ENCODE peak calls at places on chromosome 9, in five cellular contexts. E, Z, G, S and Q are unnamed samples.

GRCh38 chr9:118829334-118829733 is 539.9 kb downstream of the BRINP1 start:
- DNase-seq in S (peak; percentile 66), Z (peak; percentile 18), G (no peak), E (peak; percentile 34), Q (no peak)

GRCh38 chr9:115680226-115680625 is 473.4 kb upstream of the PAPPA start:
- DNase-seq in Z (no peak), S (no peak), E (no peak), G (no peak), Q (no peak)

GRCh38 chr9:35635730-35636129 is 15.0 kb downstream of the SIT1 start:
- DNase-seq in G (no peak), Z (no peak), S (no peak), E (no peak), Q (no peak)

GRCh38 chr9:17120203-17120602 is 14.6 kb upstream of the CNTLN start:
- DNase-seq in G (no peak), E (no peak), S (no peak), Z (no peak), Q (no peak)

GRCh38 chr9:116390306-116391228 is 237.0 kb downstream of the PAPPA start:
- DNase-seq in E (no peak), S (no peak), Z (peak; percentile 31), G (no peak), Q (no peak)

GRCh38 chr9:91346644-91347043 is 15.1 kb downstream of the AUH start:
- DNase-seq in S (peak; percentile 7), Z (no peak), G (no peak), E (no peak), Q (peak; percentile 33)

GRCh38 chr9:79573697-79573976 is 1.9 kb downstream of the TLE4 start:
- DNase-seq in Z (peak; percentile 28), S (no peak), E (no peak), G (no peak), Q (peak; percentile 38)

GRCh38 chr9:113349434-113350337 is at the start of gene BSPRY:
- DNase-seq in S (peak; percentile 71), Z (peak; percentile 77), E (peak; percentile 66), G (peak; percentile 18), Q (peak; percentile 60)

GRCh38 chr9:16671591-16672137 is 198.8 kb downstream of the BNC2 start:
- DNase-seq in E (no peak), G (no peak), Z (no peak), S (no peak), Q (peak; percentile 90)

GRCh38 chr9:22645893-22646292 is 199.3 kb downstream of the DMRTA1 start:
- DNase-seq in Z (no peak), S (no peak), E (no peak), G (no peak), Q (peak; percentile 45)

GRCh38 chr9:131960805-131961495 is 118.7 kb downstream of the MED27 start:
- DNase-seq in S (no peak), G (no peak), E (peak; percentile 23), Z (no peak), Q (no peak)

GRCh38 chr9:6715755-6716643 is 41.8 kb upstream of the KDM4C start:
- DNase-seq in S (peak; percentile 89), E (no peak), G (peak; percentile 56), Z (peak; percentile 57), Q (peak; percentile 36)

GRCh38 chr9:110257097-110257955 is 1.0 kb upstream of the TXN start:
- DNase-seq in E (peak; percentile 50), S (peak; percentile 31), Z (peak; percentile 32), G (no peak), Q (no peak)

GRCh38 chr9:77977210-77977611 is 54.4 kb downstream of the GNAQ start:
- DNase-seq in E (peak; percentile 39), G (peak; percentile 21), Z (peak; percentile 32), S (peak; percentile 85), Q (no peak)

GRCh38 chr9:33289501-33289900 is 815 bp upstream of the NFX1 start:
- DNase-seq in E (peak; percentile 7), S (peak; percentile 13), G (no peak), Z (peak; percentile 34), Q (no peak)

GRCh38 chr9:102253099-102253498 is 514.7 kb upstream of the GRIN3A start:
- DNase-seq in Z (no peak), E (no peak), G (no peak), S (no peak), Q (no peak)

GRCh38 chr9:120894404-120895226 is 17.6 kb upstream of the PHF19 start:
- DNase-seq in G (no peak), S (peak; percentile 85), E (peak; percentile 63), Z (peak; percentile 69), Q (no peak)

GRCh38 chr9:127946728-127947127 is 9.1 kb upstream of the DPM2 start:
- DNase-seq in G (no peak), S (no peak), Z (no peak), E (no peak), Q (no peak)

GRCh38 chr9:91192379-91192775 is 169.3 kb downstream of the AUH start:
- DNase-seq in E (no peak), G (no peak), Z (no peak), S (no peak), Q (no peak)

GRCh38 chr9:106883626-106884190 is 20.7 kb downstream of the ZNF462 start:
- DNase-seq in E (no peak), Z (no peak), G (no peak), S (no peak), Q (peak; percentile 40)

GRCh38 chr9:123445981-123446610 is 90.1 kb downstream of the CRB2 start:
- DNase-seq in S (no peak), Z (no peak), G (peak; percentile 23), E (no peak), Q (no peak)

GRCh38 chr9:113011911-113012381 is at the start of gene ZNF883:
- DNase-seq in S (peak; percentile 92), E (peak; percentile 74), G (no peak), Z (peak; percentile 72), Q (no peak)

GRCh38 chr9:111720170-111720569 is 58.8 kb downstream of the GNG10 start:
- DNase-seq in E (no peak), S (no peak), G (no peak), Z (no peak), Q (no peak)

DNA sequence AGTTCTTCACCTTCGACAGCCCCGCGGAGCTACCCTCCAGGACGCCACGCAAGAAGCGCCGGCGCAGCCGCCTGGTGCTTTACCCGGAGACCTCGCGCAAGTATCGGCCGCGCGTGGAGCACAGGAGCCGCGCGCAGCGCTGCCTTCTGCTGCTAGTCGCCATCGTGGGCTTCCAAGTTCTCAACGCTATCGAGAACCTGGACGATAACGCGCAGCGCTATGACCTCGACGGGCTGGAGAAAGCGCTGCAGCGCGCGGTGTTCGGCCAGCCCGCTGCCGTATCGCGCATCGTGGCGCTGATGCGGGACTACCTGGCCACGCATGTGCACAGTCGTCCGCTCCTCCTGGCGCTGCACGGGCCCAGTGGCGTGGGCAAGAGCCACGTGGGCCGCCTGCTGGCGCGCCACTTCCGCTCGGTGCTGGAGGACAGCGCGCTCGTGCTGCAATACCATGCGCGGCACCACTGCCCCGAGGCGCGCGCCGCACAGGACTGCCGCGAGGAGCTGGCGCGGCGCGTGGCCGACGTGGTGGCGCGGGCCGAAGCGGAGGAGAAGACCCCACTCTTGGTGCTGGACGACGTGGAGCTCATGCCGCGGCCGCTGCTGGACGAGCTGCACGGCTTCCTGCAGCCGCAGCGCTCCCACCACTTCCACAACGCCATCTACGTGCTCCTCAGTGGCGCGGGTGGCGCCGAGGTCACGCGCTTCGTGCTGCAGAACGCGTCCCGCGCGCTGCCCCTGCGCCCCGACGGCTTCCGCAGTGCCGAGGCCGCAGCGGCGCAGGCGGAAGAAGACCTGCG is 1.6 kb downstream of the TOR4A start:
- DNase-seq in Z (no peak), G (no peak), E (no peak), S (no peak), Q (no peak)
- TF ChIP-seq EZH2phosphoT487 in Z (no peak), G (no peak), E (no peak), S (no peak), Q (no peak)

GRCh38 chr9:99905833-99906402 is 536 bp upstream of the STX17 start:
- DNase-seq in Z (peak; percentile 13), G (no peak), S (no peak), E (no peak), Q (peak; percentile 74)
- TF ChIP-seq EZH2phosphoT487 in Z (no peak), G (no peak), S (no peak), E (no peak), Q (no peak)

DNA sequence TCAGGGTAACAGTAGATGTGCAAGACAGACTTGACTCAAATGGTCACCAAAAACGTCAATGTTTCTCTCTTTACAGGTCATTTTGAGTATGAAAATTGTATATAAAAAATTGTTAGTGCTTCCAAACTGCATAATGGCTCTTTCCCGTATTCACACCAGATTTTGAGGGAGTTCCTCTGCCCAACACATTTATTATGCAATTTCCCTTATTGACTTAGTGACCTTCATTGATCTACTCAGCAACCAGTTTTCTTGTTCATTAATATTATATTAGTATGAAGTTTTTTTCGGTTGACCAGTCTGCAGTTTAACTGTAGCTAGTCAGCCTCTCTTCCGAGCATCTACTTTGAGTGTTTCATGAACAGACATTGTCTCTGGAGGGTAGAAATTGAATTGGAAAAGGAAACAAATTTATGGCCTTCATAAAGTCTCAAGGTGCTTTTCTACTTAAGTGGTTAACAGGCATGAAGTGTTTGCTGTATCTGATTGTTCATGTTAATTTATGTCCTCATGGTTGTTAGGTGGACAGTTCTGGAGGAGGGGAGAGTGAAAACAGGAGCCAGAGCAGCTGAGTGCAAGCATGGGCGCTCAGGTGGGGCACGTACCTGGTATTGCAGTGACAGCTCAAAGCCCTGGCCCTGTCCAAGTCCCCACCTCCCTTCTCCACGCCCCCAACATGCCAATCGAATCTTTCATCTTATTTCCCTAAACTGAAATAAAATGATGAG is 240.2 kb downstream of the RFK start:
- DNase-seq in E (no peak), G (no peak), S (no peak), Z (no peak), Q (no peak)
- TF ChIP-seq EZH2phosphoT487 in E (no peak), G (no peak), S (no peak), Z (no peak), Q (no peak)

DNA sequence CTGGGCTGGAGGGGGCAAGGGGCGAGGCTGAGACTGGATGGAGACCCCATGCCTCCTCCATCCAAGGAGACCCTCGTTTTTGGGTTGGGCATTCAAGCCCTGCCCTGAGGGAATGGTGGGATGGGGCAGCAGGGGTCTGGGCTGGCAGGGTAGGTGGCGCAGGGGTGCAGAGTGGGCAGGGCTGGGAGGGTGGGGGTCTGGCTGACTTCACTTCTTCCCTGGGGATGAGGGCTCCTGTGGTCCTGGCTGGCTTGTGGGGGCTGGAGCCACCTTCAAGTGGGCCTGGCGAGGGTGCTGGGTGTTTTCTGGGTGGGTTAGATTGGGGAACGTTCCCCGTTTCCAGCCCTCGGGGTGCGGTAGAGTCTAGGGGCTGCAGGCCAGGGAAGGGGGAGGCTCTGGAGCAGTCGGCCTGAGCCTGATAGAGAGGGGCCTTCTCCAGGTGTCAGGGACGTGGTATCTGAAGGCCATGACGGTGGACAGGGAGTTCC is 412 bp downstream of the LCN1 start:
- DNase-seq in S (no peak), G (no peak), E (no peak), Z (no peak), Q (no peak)
- TF ChIP-seq EZH2phosphoT487 in S (no peak), G (no peak), E (no peak), Z (no peak), Q (no peak)

DNA sequence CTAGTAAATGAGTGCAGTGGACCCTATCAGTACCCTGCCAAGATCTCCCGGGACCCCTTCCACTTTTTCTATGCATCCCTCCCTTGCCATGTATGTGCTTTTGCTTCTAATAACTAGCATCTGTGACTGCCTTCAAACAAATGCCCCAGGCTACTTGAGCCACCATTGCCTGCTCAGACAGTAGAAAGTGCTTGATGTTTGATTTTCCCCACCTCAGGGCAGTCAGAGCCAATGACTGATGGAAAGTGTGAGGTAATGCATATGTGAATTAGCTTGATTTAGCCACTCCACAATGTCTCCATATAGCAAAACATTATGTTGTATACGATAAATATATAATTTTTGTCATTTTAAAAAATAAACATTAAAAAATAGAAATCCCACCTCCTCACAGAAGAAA is 797.3 kb upstream of the ACO1 start:
- DNase-seq in Z (no peak), S (no peak), G (no peak), E (no peak), Q (no peak)
- TF ChIP-seq EZH2phosphoT487 in Z (no peak), S (no peak), G (no peak), E (no peak), Q (no peak)

GRCh38 chr9:126248680-126249079 is 77.9 kb upstream of the MVB12B start:
- DNase-seq in S (no peak), E (no peak), G (no peak), Z (no peak), Q (peak; percentile 81)
- TF ChIP-seq EZH2phosphoT487 in S (no peak), E (no peak), G (no peak), Z (no peak), Q (no peak)